ENCODE peak calls at places on chromosomes 11 and 22, in seven cellular contexts. One of them, this sample, is unnamed.
A peak's percentile ranks its signal among the peaks of the same experiment; 100 is the strongest.

GRCh38 chr11:824292-824880 is 3.3 kb upstream of the CRACR2B start:
- DNase-seq in stimulated activated CD4-positive, alpha-beta T cell treated with anti-CD3 and anti-CD28 coated beads, Interleukin-2, amount 100 ng/mL, for 48 hours: no peak
- DNase-seq in M059J: no peak
- DNase-seq in HCEC 1CT: no peak
- DNase-seq in CD8-positive, alpha-beta T cell: no peak
- DNase-seq in PC-3: no peak
- DNase-seq in cardiac fibroblast: no peak
- DNase-seq in this sample: no peak

GRCh38 chr11:34028407-34028804 is 23.1 kb upstream of the CAPRIN1 start:
- DNase-seq in stimulated activated CD4-positive, alpha-beta T cell treated with anti-CD3 and anti-CD28 coated beads, Interleukin-2, amount 100 ng/mL, for 48 hours: no peak
- DNase-seq in M059J: peak; percentile 21
- DNase-seq in HCEC 1CT: no peak
- DNase-seq in CD8-positive, alpha-beta T cell: no peak
- DNase-seq in PC-3: no peak
- DNase-seq in cardiac fibroblast: peak; percentile 4
- DNase-seq in this sample: no peak

GRCh38 chr11:293852-294661 is 5.1 kb downstream of the PGGHG start:
- DNase-seq in stimulated activated CD4-positive, alpha-beta T cell treated with anti-CD3 and anti-CD28 coated beads, Interleukin-2, amount 100 ng/mL, for 48 hours: no peak
- DNase-seq in M059J: no peak
- DNase-seq in HCEC 1CT: no peak
- DNase-seq in CD8-positive, alpha-beta T cell: no peak
- DNase-seq in PC-3: no peak
- DNase-seq in cardiac fibroblast: no peak
- DNase-seq in this sample: peak; percentile 49

GRCh38 chr11:106391771-106392412 is 314.4 kb downstream of the AASDHPPT start:
- DNase-seq in stimulated activated CD4-positive, alpha-beta T cell treated with anti-CD3 and anti-CD28 coated beads, Interleukin-2, amount 100 ng/mL, for 48 hours: no peak
- DNase-seq in M059J: peak; percentile 75
- DNase-seq in HCEC 1CT: peak; percentile 79
- DNase-seq in CD8-positive, alpha-beta T cell: no peak
- DNase-seq in PC-3: peak; percentile 89
- DNase-seq in cardiac fibroblast: peak; percentile 84
- DNase-seq in this sample: no peak

GRCh38 chr11:33689089-33689488 is 11.5 kb downstream of the C11orf91 start:
- DNase-seq in stimulated activated CD4-positive, alpha-beta T cell treated with anti-CD3 and anti-CD28 coated beads, Interleukin-2, amount 100 ng/mL, for 48 hours: no peak
- DNase-seq in M059J: peak; percentile 75
- DNase-seq in HCEC 1CT: peak; percentile 28
- DNase-seq in CD8-positive, alpha-beta T cell: no peak
- DNase-seq in PC-3: peak; percentile 90
- DNase-seq in cardiac fibroblast: peak; percentile 53
- DNase-seq in this sample: no peak

GRCh38 chr11:114891911-114892310 is 213.6 kb downstream of the NXPE2 start:
- DNase-seq in stimulated activated CD4-positive, alpha-beta T cell treated with anti-CD3 and anti-CD28 coated beads, Interleukin-2, amount 100 ng/mL, for 48 hours: no peak
- DNase-seq in M059J: no peak
- DNase-seq in HCEC 1CT: no peak
- DNase-seq in CD8-positive, alpha-beta T cell: no peak
- DNase-seq in PC-3: no peak
- DNase-seq in cardiac fibroblast: no peak
- DNase-seq in this sample: no peak

GRCh38 chr11:93849751-93850584 is 450 bp downstream of the VSTM5 start:
- DNase-seq in stimulated activated CD4-positive, alpha-beta T cell treated with anti-CD3 and anti-CD28 coated beads, Interleukin-2, amount 100 ng/mL, for 48 hours: no peak
- DNase-seq in M059J: peak; percentile 35
- DNase-seq in HCEC 1CT: peak; percentile 24
- DNase-seq in CD8-positive, alpha-beta T cell: no peak
- DNase-seq in PC-3: peak; percentile 30
- DNase-seq in cardiac fibroblast: peak; percentile 17
- DNase-seq in this sample: no peak

GRCh38 chr22:26918236-26918635 is 260.8 kb downstream of the MIAT start:
- DNase-seq in stimulated activated CD4-positive, alpha-beta T cell treated with anti-CD3 and anti-CD28 coated beads, Interleukin-2, amount 100 ng/mL, for 48 hours: no peak
- DNase-seq in M059J: peak; percentile 18
- DNase-seq in HCEC 1CT: no peak
- DNase-seq in CD8-positive, alpha-beta T cell: no peak
- DNase-seq in PC-3: no peak
- DNase-seq in cardiac fibroblast: peak; percentile 5
- DNase-seq in this sample: no peak

GRCh38 chr11:131875611-131876010 is 505.2 kb downstream of the NTM start:
- DNase-seq in stimulated activated CD4-positive, alpha-beta T cell treated with anti-CD3 and anti-CD28 coated beads, Interleukin-2, amount 100 ng/mL, for 48 hours: no peak
- DNase-seq in M059J: no peak
- DNase-seq in HCEC 1CT: no peak
- DNase-seq in CD8-positive, alpha-beta T cell: no peak
- DNase-seq in PC-3: no peak
- DNase-seq in cardiac fibroblast: peak; percentile 64
- DNase-seq in this sample: no peak

GRCh38 chr22:30718491-30718890 is 23.8 kb downstream of the OSBP2 start:
- DNase-seq in stimulated activated CD4-positive, alpha-beta T cell treated with anti-CD3 and anti-CD28 coated beads, Interleukin-2, amount 100 ng/mL, for 48 hours: no peak
- DNase-seq in M059J: no peak
- DNase-seq in HCEC 1CT: no peak
- DNase-seq in CD8-positive, alpha-beta T cell: no peak
- DNase-seq in PC-3: no peak
- DNase-seq in cardiac fibroblast: no peak
- DNase-seq in this sample: no peak

GRCh38 chr11:47508595-47509555 is 44.1 kb downstream of the CELF1 start:
- DNase-seq in stimulated activated CD4-positive, alpha-beta T cell treated with anti-CD3 and anti-CD28 coated beads, Interleukin-2, amount 100 ng/mL, for 48 hours: no peak
- DNase-seq in M059J: no peak
- DNase-seq in HCEC 1CT: no peak
- DNase-seq in CD8-positive, alpha-beta T cell: no peak
- DNase-seq in PC-3: no peak
- DNase-seq in cardiac fibroblast: no peak
- DNase-seq in this sample: no peak

GRCh38 chr22:22099833-22100812 is 117.5 kb upstream of the TOP3B start:
- DNase-seq in stimulated activated CD4-positive, alpha-beta T cell treated with anti-CD3 and anti-CD28 coated beads, Interleukin-2, amount 100 ng/mL, for 48 hours: no peak
- DNase-seq in M059J: peak; percentile 4
- DNase-seq in HCEC 1CT: peak; percentile 2
- DNase-seq in CD8-positive, alpha-beta T cell: no peak
- DNase-seq in PC-3: peak; percentile 39
- DNase-seq in cardiac fibroblast: peak; percentile 44
- DNase-seq in this sample: no peak

GRCh38 chr11:13923182-13923581 is 39.3 kb upstream of the SPON1 start:
- DNase-seq in stimulated activated CD4-positive, alpha-beta T cell treated with anti-CD3 and anti-CD28 coated beads, Interleukin-2, amount 100 ng/mL, for 48 hours: no peak
- DNase-seq in M059J: no peak
- DNase-seq in HCEC 1CT: no peak
- DNase-seq in CD8-positive, alpha-beta T cell: no peak
- DNase-seq in PC-3: peak; percentile 68
- DNase-seq in cardiac fibroblast: no peak
- DNase-seq in this sample: no peak

GRCh38 chr11:60985991-60986915 is 14.8 kb downstream of the CD6 start:
- DNase-seq in stimulated activated CD4-positive, alpha-beta T cell treated with anti-CD3 and anti-CD28 coated beads, Interleukin-2, amount 100 ng/mL, for 48 hours: peak; percentile 81
- DNase-seq in M059J: peak; percentile 49
- DNase-seq in HCEC 1CT: peak; percentile 47
- DNase-seq in CD8-positive, alpha-beta T cell: peak; percentile 81
- DNase-seq in PC-3: peak; percentile 87
- DNase-seq in cardiac fibroblast: peak; percentile 64
- DNase-seq in this sample: no peak

GRCh38 chr11:134071306-134071705 is 2.4 kb downstream of the JAM3 start:
- DNase-seq in stimulated activated CD4-positive, alpha-beta T cell treated with anti-CD3 and anti-CD28 coated beads, Interleukin-2, amount 100 ng/mL, for 48 hours: no peak
- DNase-seq in M059J: no peak
- DNase-seq in HCEC 1CT: no peak
- DNase-seq in CD8-positive, alpha-beta T cell: no peak
- DNase-seq in PC-3: no peak
- DNase-seq in cardiac fibroblast: no peak
- DNase-seq in this sample: no peak

GRCh38 chr11:19598456-19598855 is 114.2 kb upstream of the NAV2 start:
- DNase-seq in stimulated activated CD4-positive, alpha-beta T cell treated with anti-CD3 and anti-CD28 coated beads, Interleukin-2, amount 100 ng/mL, for 48 hours: no peak
- DNase-seq in M059J: peak; percentile 69
- DNase-seq in HCEC 1CT: no peak
- DNase-seq in CD8-positive, alpha-beta T cell: no peak
- DNase-seq in PC-3: no peak
- DNase-seq in cardiac fibroblast: no peak
- DNase-seq in this sample: no peak

GRCh38 chr11:8342821-8343681 is 79.4 kb upstream of the LMO1 start:
- DNase-seq in stimulated activated CD4-positive, alpha-beta T cell treated with anti-CD3 and anti-CD28 coated beads, Interleukin-2, amount 100 ng/mL, for 48 hours: no peak
- DNase-seq in M059J: peak; percentile 74
- DNase-seq in HCEC 1CT: no peak
- DNase-seq in CD8-positive, alpha-beta T cell: no peak
- DNase-seq in PC-3: peak; percentile 79
- DNase-seq in cardiac fibroblast: no peak
- DNase-seq in this sample: no peak

GRCh38 chr11:32447252-32447651 is 11.9 kb upstream of the WT1 start:
- DNase-seq in stimulated activated CD4-positive, alpha-beta T cell treated with anti-CD3 and anti-CD28 coated beads, Interleukin-2, amount 100 ng/mL, for 48 hours: no peak
- DNase-seq in M059J: no peak
- DNase-seq in HCEC 1CT: no peak
- DNase-seq in CD8-positive, alpha-beta T cell: no peak
- DNase-seq in PC-3: peak; percentile 8
- DNase-seq in cardiac fibroblast: no peak
- DNase-seq in this sample: no peak

GRCh38 chr11:105937331-105937730 is 84.7 kb downstream of the MSANTD4 start:
- DNase-seq in stimulated activated CD4-positive, alpha-beta T cell treated with anti-CD3 and anti-CD28 coated beads, Interleukin-2, amount 100 ng/mL, for 48 hours: no peak
- DNase-seq in M059J: peak; percentile 81
- DNase-seq in HCEC 1CT: peak; percentile 77
- DNase-seq in CD8-positive, alpha-beta T cell: no peak
- DNase-seq in PC-3: peak; percentile 86
- DNase-seq in cardiac fibroblast: peak; percentile 60
- DNase-seq in this sample: no peak

GRCh38 chr11:91587131-91587530 is 637.5 kb upstream of the FAT3 start:
- DNase-seq in stimulated activated CD4-positive, alpha-beta T cell treated with anti-CD3 and anti-CD28 coated beads, Interleukin-2, amount 100 ng/mL, for 48 hours: no peak
- DNase-seq in M059J: peak; percentile 3
- DNase-seq in HCEC 1CT: no peak
- DNase-seq in CD8-positive, alpha-beta T cell: no peak
- DNase-seq in PC-3: peak; percentile 20
- DNase-seq in cardiac fibroblast: no peak
- DNase-seq in this sample: no peak

GRCh38 chr22:20396639-20397038 is 2.7 kb downstream of the ZNF74 start:
- DNase-seq in stimulated activated CD4-positive, alpha-beta T cell treated with anti-CD3 and anti-CD28 coated beads, Interleukin-2, amount 100 ng/mL, for 48 hours: no peak
- DNase-seq in M059J: no peak
- DNase-seq in HCEC 1CT: no peak
- DNase-seq in CD8-positive, alpha-beta T cell: no peak
- DNase-seq in PC-3: no peak
- DNase-seq in cardiac fibroblast: peak; percentile 55
- DNase-seq in this sample: no peak

GRCh38 chr11:11408436-11409221 is 55.6 kb upstream of the CSNK2A3 start:
- DNase-seq in stimulated activated CD4-positive, alpha-beta T cell treated with anti-CD3 and anti-CD28 coated beads, Interleukin-2, amount 100 ng/mL, for 48 hours: no peak
- DNase-seq in M059J: no peak
- DNase-seq in HCEC 1CT: no peak
- DNase-seq in CD8-positive, alpha-beta T cell: no peak
- DNase-seq in PC-3: no peak
- DNase-seq in cardiac fibroblast: no peak
- DNase-seq in this sample: no peak

GRCh38 chr11:64179221-64179620 is 6.8 kb upstream of the STIP1 start:
- DNase-seq in stimulated activated CD4-positive, alpha-beta T cell treated with anti-CD3 and anti-CD28 coated beads, Interleukin-2, amount 100 ng/mL, for 48 hours: no peak
- DNase-seq in M059J: no peak
- DNase-seq in HCEC 1CT: no peak
- DNase-seq in CD8-positive, alpha-beta T cell: no peak
- DNase-seq in PC-3: no peak
- DNase-seq in cardiac fibroblast: no peak
- DNase-seq in this sample: no peak

GRCh38 chr11:19819148-19819547 is 106.5 kb downstream of the NAV2 start:
- DNase-seq in stimulated activated CD4-positive, alpha-beta T cell treated with anti-CD3 and anti-CD28 coated beads, Interleukin-2, amount 100 ng/mL, for 48 hours: no peak
- DNase-seq in M059J: no peak
- DNase-seq in HCEC 1CT: no peak
- DNase-seq in CD8-positive, alpha-beta T cell: no peak
- DNase-seq in PC-3: no peak
- DNase-seq in cardiac fibroblast: no peak
- DNase-seq in this sample: no peak

GRCh38 chr11:33207408-33207985 is 46.2 kb upstream of the CSTF3 start:
- DNase-seq in stimulated activated CD4-positive, alpha-beta T cell treated with anti-CD3 and anti-CD28 coated beads, Interleukin-2, amount 100 ng/mL, for 48 hours: no peak
- DNase-seq in M059J: peak; percentile 7
- DNase-seq in HCEC 1CT: no peak
- DNase-seq in CD8-positive, alpha-beta T cell: no peak
- DNase-seq in PC-3: no peak
- DNase-seq in cardiac fibroblast: peak; percentile 12
- DNase-seq in this sample: no peak

GRCh38 chr11:34250732-34251639 is 106.8 kb downstream of the ABTB2 start:
- DNase-seq in stimulated activated CD4-positive, alpha-beta T cell treated with anti-CD3 and anti-CD28 coated beads, Interleukin-2, amount 100 ng/mL, for 48 hours: peak; percentile 49
- DNase-seq in M059J: peak; percentile 92
- DNase-seq in HCEC 1CT: peak; percentile 51
- DNase-seq in CD8-positive, alpha-beta T cell: peak; percentile 65
- DNase-seq in PC-3: peak; percentile 91
- DNase-seq in cardiac fibroblast: peak; percentile 44
- DNase-seq in this sample: no peak

GRCh38 chr11:27626269-27626937 is 73.9 kb downstream of the BDNF start:
- DNase-seq in stimulated activated CD4-positive, alpha-beta T cell treated with anti-CD3 and anti-CD28 coated beads, Interleukin-2, amount 100 ng/mL, for 48 hours: no peak
- DNase-seq in M059J: no peak
- DNase-seq in HCEC 1CT: no peak
- DNase-seq in CD8-positive, alpha-beta T cell: no peak
- DNase-seq in PC-3: no peak
- DNase-seq in cardiac fibroblast: no peak
- DNase-seq in this sample: no peak